ENCODE peak calls at places on chromosomes 4 and X, in seven cellular contexts. D is activated CD4-positive, alpha-beta memory T cell treated with anti-CD3 and anti-CD28 coated beads for 36 hours; X is bronchial epithelial cell; S is caudate nucleus; I is Right ventricle myocardium superior; G is hepatocyte; E is stimulated activated effector memory CD8-positive, alpha-beta T cell treated with anti-CD3 and anti-CD28 coated beads, Interleukin-12 subunit alpha, Interleukin-12 subunit beta, amount 100 ng/mL, for 72 hours. F is an unnamed sample.

GRCh38 chr4:111934294-111934693 is 211.0 kb upstream of the FAM241A start:
- DNase-seq in D (no peak), X (peak), S (no peak), I (no peak), G (no peak), E (no peak), F (no peak)

GRCh38 chr4:87006531-87007344 is 71.9 kb downstream of the AFF1 start:
- DNase-seq in D (peak), X (peak), S (peak), I (peak), G (peak), E (peak), F (peak)

GRCh38 chr4:7610841-7611240 is 176.1 kb upstream of the PSAPL1 start:
- DNase-seq in D (no peak), X (no peak), S (no peak), I (no peak), G (no peak), E (no peak), F (no peak)

GRCh38 chr4:55865228-55865806 is 11.9 kb downstream of the EXOC1 start:
- DNase-seq in D (no peak), X (peak), S (no peak), I (no peak), G (no peak), E (no peak), F (no peak)

GRCh38 chrX:17078031-17078730 is 131.7 kb downstream of the REPS2 start:
- DNase-seq in D (no peak), X (peak), S (no peak), I (no peak), G (no peak), E (no peak), F (no peak)

GRCh38 chr4:110196871-110197420 is 1.5 kb downstream of the ELOVL6 start:
- DNase-seq in D (peak), X (no peak), S (peak), I (no peak), G (no peak), E (peak), F (peak)

GRCh38 chr4:139889194-139889762 is 223.7 kb downstream of the MGST2 start:
- DNase-seq in D (peak), X (peak), S (no peak), I (no peak), G (no peak), E (no peak), F (no peak)

GRCh38 chr4:33592701-33593100 is 2651.6 kb downstream of the ARAP2 start:
- DNase-seq in D (no peak), X (no peak), S (no peak), I (no peak), G (no peak), E (no peak), F (no peak)

GRCh38 chr4:99405433-99406115 is 29.6 kb downstream of the ADH7 start:
- DNase-seq in D (peak), X (peak), S (peak), I (peak), G (peak), E (peak), F (peak)